ENCODE peak calls at places on chromosomes 5 and 9, in five cellular contexts. One of them, this sample, is unnamed.

GRCh38 chr9:76646249-76646648 is 118.0 kb upstream of the PCA3 start:
- DNase-seq in uterus: no peak
- DNase-seq in AG09309: no peak
- DNase-seq in tibial artery: no peak
- DNase-seq in AG04450: no peak
- DNase-seq in this sample: no peak

GRCh38 chr5:108367679-108368334 is 14.1 kb downstream of the FBXL17 start:
- DNase-seq in uterus: no peak
- DNase-seq in tibial artery: no peak
- DNase-seq in AG04450: no peak
- DNase-seq in AG09309: no peak
- DNase-seq in this sample: no peak

GRCh38 chr5:3195991-3196390 is 399.6 kb upstream of the IRX1 start:
- DNase-seq in AG09309: no peak
- DNase-seq in tibial artery: no peak
- DNase-seq in AG04450: no peak
- DNase-seq in uterus: no peak
- DNase-seq in this sample: no peak

GRCh38 chr9:128470560-128470959 is 14.8 kb downstream of the ODF2 start:
- DNase-seq in uterus: no peak
- DNase-seq in tibial artery: peak
- DNase-seq in AG09309: peak
- DNase-seq in AG04450: no peak
- DNase-seq in this sample: no peak

GRCh38 chr5:120532835-120533234 is 68.7 kb downstream of the PRR16 start:
- DNase-seq in uterus: no peak
- DNase-seq in AG04450: no peak
- DNase-seq in tibial artery: no peak
- DNase-seq in AG09309: no peak
- DNase-seq in this sample: no peak

GRCh38 chr5:43638556-43638955 is 35.6 kb downstream of the NNT start:
- DNase-seq in uterus: no peak
- DNase-seq in AG09309: no peak
- DNase-seq in tibial artery: no peak
- DNase-seq in AG04450: no peak
- DNase-seq in this sample: no peak

GRCh38 chr9:126956929-126957686 is 42.5 kb downstream of the RALGPS1 start:
- DNase-seq in tibial artery: no peak
- DNase-seq in AG09309: no peak
- DNase-seq in AG04450: peak
- DNase-seq in uterus: no peak
- DNase-seq in this sample: no peak

GRCh38 chr5:141846031-141846430 is 32.2 kb downstream of the PCDH1 start:
- DNase-seq in AG09309: no peak
- DNase-seq in tibial artery: no peak
- DNase-seq in uterus: no peak
- DNase-seq in AG04450: peak
- DNase-seq in this sample: no peak

GRCh38 chr5:172496671-172497371 is 42.5 kb upstream of the SH3PXD2B start:
- DNase-seq in AG04450: no peak
- DNase-seq in uterus: peak
- DNase-seq in AG09309: peak
- DNase-seq in tibial artery: peak
- DNase-seq in this sample: no peak

GRCh38 chr5:133396724-133397123 is 215.6 kb downstream of the FSTL4 start:
- DNase-seq in uterus: no peak
- DNase-seq in AG04450: no peak
- DNase-seq in AG09309: no peak
- DNase-seq in tibial artery: no peak
- DNase-seq in this sample: no peak

GRCh38 chr9:21141427-21141882 is at the start of gene IFNW1:
- DNase-seq in AG04450: no peak
- DNase-seq in AG09309: no peak
- DNase-seq in uterus: no peak
- DNase-seq in tibial artery: no peak
- DNase-seq in this sample: no peak

GRCh38 chr5:20556364-20556763 is 568.4 kb upstream of the CDH18 start:
- DNase-seq in uterus: no peak
- DNase-seq in AG04450: no peak
- DNase-seq in AG09309: no peak
- DNase-seq in tibial artery: no peak
- DNase-seq in this sample: no peak

GRCh38 chr5:103127292-103127691 is 7.2 kb downstream of the PPIP5K2 start:
- DNase-seq in AG04450: no peak
- DNase-seq in tibial artery: no peak
- DNase-seq in AG09309: no peak
- DNase-seq in uterus: no peak
- DNase-seq in this sample: no peak

GRCh38 chr5:80707645-80708044 is 52.9 kb upstream of the DHFR start:
- DNase-seq in tibial artery: no peak
- DNase-seq in AG09309: peak
- DNase-seq in AG04450: no peak
- DNase-seq in uterus: no peak
- DNase-seq in this sample: peak

GRCh38 chr5:113380299-113381014 is 54.3 kb downstream of the TSSK1B start:
- DNase-seq in uterus: no peak
- DNase-seq in AG09309: no peak
- DNase-seq in AG04450: no peak
- DNase-seq in tibial artery: no peak
- DNase-seq in this sample: no peak

GRCh38 chr9:129111762-129112151 is 542 bp downstream of the PTPA start:
- DNase-seq in AG04450: no peak
- DNase-seq in tibial artery: no peak
- DNase-seq in AG09309: no peak
- DNase-seq in uterus: no peak
- DNase-seq in this sample: no peak

GRCh38 chr9:74838351-74838750 is 49.4 kb downstream of the TRPM6 start:
- DNase-seq in tibial artery: no peak
- DNase-seq in uterus: no peak
- DNase-seq in AG04450: no peak
- DNase-seq in AG09309: no peak
- DNase-seq in this sample: no peak

GRCh38 chr5:178280631-178281030 is 48.0 kb upstream of the PHYKPL start:
- DNase-seq in AG04450: no peak
- DNase-seq in uterus: no peak
- DNase-seq in tibial artery: no peak
- DNase-seq in AG09309: no peak
- DNase-seq in this sample: no peak

GRCh38 chr5:172098883-172099282 is 89.1 kb downstream of the STK10 start:
- DNase-seq in AG09309: no peak
- DNase-seq in uterus: no peak
- DNase-seq in AG04450: no peak
- DNase-seq in tibial artery: no peak
- DNase-seq in this sample: no peak

GRCh38 chr9:94269264-94269663 is 10.2 kb downstream of the ZNF169 start:
- DNase-seq in AG09309: no peak
- DNase-seq in tibial artery: no peak
- DNase-seq in AG04450: no peak
- DNase-seq in uterus: no peak
- DNase-seq in this sample: no peak

GRCh38 chr5:173909205-173909604 is 21.1 kb downstream of the CPEB4 start:
- DNase-seq in AG04450: no peak
- DNase-seq in tibial artery: no peak
- DNase-seq in AG09309: no peak
- DNase-seq in uterus: no peak
- DNase-seq in this sample: no peak

GRCh38 chr9:114592356-114592755 is 4.8 kb downstream of the ATP6V1G1 start:
- DNase-seq in tibial artery: no peak
- DNase-seq in uterus: no peak
- DNase-seq in AG09309: no peak
- DNase-seq in AG04450: no peak
- DNase-seq in this sample: no peak

GRCh38 chr5:151682751-151683331 is 3.9 kb downstream of the SPARC start:
- DNase-seq in AG09309: no peak
- DNase-seq in uterus: no peak
- DNase-seq in AG04450: no peak
- DNase-seq in tibial artery: no peak
- DNase-seq in this sample: no peak

GRCh38 chr5:170522211-170523128 is 18.6 kb downstream of the KCNIP1 start:
- DNase-seq in tibial artery: no peak
- DNase-seq in AG04450: no peak
- DNase-seq in AG09309: peak
- DNase-seq in uterus: no peak
- DNase-seq in this sample: peak

GRCh38 chr9:16267336-16268036 is 603.0 kb downstream of the BNC2 start:
- DNase-seq in AG04450: no peak
- DNase-seq in AG09309: no peak
- DNase-seq in tibial artery: no peak
- DNase-seq in uterus: no peak
- DNase-seq in this sample: no peak

GRCh38 chr5:61347088-61347487 is 15.0 kb downstream of the ZSWIM6 start:
- DNase-seq in AG09309: no peak
- DNase-seq in tibial artery: no peak
- DNase-seq in AG04450: no peak
- DNase-seq in uterus: no peak
- DNase-seq in this sample: no peak

GRCh38 chr5:68279960-68280359 is 64.4 kb downstream of the PIK3R1 start:
- DNase-seq in uterus: no peak
- DNase-seq in AG04450: no peak
- DNase-seq in tibial artery: no peak
- DNase-seq in AG09309: no peak
- DNase-seq in this sample: no peak

GRCh38 chr9:35106343-35106730 is 3.4 kb upstream of the STOML2 start:
- DNase-seq in AG04450: no peak
- DNase-seq in AG09309: no peak
- DNase-seq in uterus: no peak
- DNase-seq in tibial artery: no peak
- DNase-seq in this sample: no peak

GRCh38 chr9:19551124-19551929 is 142.5 kb downstream of the ACER2 start:
- DNase-seq in tibial artery: no peak
- DNase-seq in AG04450: no peak
- DNase-seq in AG09309: no peak
- DNase-seq in uterus: no peak
- DNase-seq in this sample: no peak

GRCh38 chr5:139488269-139488668 is 5.7 kb upstream of the STING1 start:
- DNase-seq in AG04450: no peak
- DNase-seq in tibial artery: peak
- DNase-seq in uterus: no peak
- DNase-seq in AG09309: no peak
- DNase-seq in this sample: no peak

DNA sequence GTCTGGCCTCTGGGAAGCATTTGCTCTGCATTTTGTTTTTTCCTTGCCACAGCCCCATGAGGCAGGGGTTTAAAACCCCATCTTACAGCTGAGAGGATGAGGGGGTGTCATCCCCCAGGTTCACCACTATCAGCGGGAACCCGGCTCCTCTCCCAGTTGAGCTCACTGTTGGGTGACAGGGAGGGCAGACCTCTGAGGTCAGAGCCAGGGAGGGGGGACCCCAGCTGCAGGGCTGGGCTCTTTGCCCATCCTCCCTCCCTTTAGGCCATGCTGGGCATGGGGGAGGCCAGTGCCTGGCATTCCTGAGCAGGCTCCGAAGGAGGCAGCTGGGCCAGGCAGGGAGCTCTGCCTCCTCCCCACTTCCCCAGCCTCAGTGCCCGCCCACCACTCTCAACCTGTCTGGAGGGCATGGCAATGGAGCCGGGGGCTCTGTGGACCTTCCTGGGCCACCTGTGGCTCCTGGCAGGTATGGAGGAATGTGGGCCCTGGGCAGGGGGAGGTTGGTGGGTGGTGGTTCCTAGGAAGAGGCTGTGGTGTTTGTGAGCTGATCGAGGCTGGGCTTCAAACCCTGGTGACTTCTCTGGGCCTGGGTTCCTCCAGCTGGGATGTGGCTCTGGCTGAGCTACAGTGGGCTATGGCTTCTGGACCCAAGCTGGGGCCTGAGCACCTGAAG is 12.6 kb downstream of the CRB2 start:
- DNase-seq in uterus: no peak
- DNase-seq in tibial artery: no peak
- DNase-seq in AG09309: no peak
- DNase-seq in AG04450: no peak
- DNase-seq in this sample: no peak
- TF ChIP-seq CTCF in uterus: no peak
- TF ChIP-seq CTCF in tibial artery: no peak
- TF ChIP-seq CTCF in AG09309: no peak
- TF ChIP-seq CTCF in AG04450: no peak
- TF ChIP-seq CTCF in this sample: no peak

DNA sequence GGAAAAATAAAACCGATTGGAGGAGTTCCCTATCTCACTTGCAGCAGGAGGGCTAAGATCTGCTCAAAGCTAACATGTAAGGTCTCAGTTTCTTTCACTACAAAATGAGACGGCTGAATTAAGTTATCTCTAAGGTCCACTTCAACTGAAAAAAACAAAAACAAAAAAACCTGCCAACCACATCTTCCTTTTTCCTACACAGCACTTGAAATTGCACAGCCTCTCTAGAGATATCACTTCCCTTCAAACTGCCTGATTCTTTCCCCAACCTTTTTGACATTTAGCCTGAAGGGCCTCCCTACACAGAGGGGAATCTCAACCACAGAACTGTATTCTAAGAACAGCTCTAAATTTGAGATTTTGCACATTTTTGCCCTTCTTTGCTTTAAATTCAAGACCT is 227.9 kb upstream of the TARS1 start:
- DNase-seq in tibial artery: no peak
- DNase-seq in uterus: no peak
- DNase-seq in AG04450: no peak
- DNase-seq in AG09309: no peak
- DNase-seq in this sample: no peak
- H3K4me3 ChIP-seq in tibial artery: no peak
- H3K4me3 ChIP-seq in uterus: no peak
- H3K4me3 ChIP-seq in AG04450: no peak
- H3K4me3 ChIP-seq in AG09309: no peak
- H3K4me3 ChIP-seq in this sample: no peak

DNA sequence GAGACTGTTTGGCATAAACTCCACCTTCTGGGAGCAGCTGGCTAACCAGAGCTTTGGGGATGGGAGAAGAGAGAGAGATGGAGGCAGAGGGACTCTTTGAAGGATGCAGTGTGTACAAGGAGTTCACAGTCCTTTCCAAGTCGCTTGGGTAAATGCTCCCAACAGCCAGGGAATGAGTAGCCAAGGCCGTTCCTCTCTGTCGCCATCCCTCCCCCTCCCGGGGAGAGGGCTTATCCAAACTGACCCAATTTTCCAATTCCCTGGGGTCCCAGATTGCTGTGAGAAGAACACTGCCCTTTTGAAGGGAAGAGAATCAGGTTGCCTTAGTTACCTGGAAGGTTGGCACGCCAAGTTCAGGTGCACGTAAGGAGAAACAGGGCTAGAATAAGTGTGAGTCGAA is 7.9 kb downstream of the WWC1 start:
- DNase-seq in AG04450: no peak
- DNase-seq in uterus: no peak
- DNase-seq in tibial artery: no peak
- DNase-seq in AG09309: no peak
- DNase-seq in this sample: no peak
- TF ChIP-seq CTCF in AG04450: no peak
- TF ChIP-seq CTCF in uterus: no peak
- TF ChIP-seq CTCF in tibial artery: no peak
- TF ChIP-seq CTCF in AG09309: no peak
- TF ChIP-seq CTCF in this sample: no peak

DNA sequence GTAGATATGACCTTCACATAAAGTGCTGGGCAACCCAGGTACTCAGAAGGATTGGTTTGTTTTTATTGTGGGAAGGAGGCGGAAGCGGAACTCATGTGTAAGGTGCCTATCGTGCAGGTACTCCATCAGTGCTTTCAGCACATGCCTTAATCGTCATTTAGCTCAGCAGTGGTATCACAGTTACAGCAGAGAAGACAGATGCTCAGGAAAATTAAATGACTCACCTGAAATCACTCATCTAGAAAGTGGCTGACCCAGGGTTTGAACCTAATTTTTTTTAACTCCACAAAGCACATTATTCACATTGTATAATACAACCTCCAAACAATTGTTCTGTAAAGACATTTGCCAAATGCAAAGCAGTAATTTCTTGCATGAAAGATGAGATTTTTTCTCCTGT is 2.2 kb downstream of the C5orf46 start:
- DNase-seq in tibial artery: no peak
- DNase-seq in AG04450: no peak
- DNase-seq in AG09309: no peak
- DNase-seq in uterus: no peak
- DNase-seq in this sample: no peak
- H3K4me3 ChIP-seq in tibial artery: no peak
- H3K4me3 ChIP-seq in AG04450: no peak
- H3K4me3 ChIP-seq in AG09309: no peak
- H3K4me3 ChIP-seq in uterus: no peak
- H3K4me3 ChIP-seq in this sample: no peak